ENCODE peak calls at places on chromosomes 3 and 15, in four cellular contexts. I is stomach, R is Peyer's patch, O is adrenal gland. C is an unnamed sample.

GRCh38 chr3:133280591-133280990 is 119.3 kb upstream of the BFSP2 start:
- DNase-seq in I (no peak), R (no peak), O (no peak), C (no peak)

GRCh38 chr3:126373682-126374601 is 16.7 kb upstream of the KLF15 start:
- DNase-seq in I (no peak), R (no peak), O (peak; percentile 88), C (peak; percentile 88)

GRCh38 chr3:16012086-16012485 is 162.4 kb upstream of the GALNT15 start:
- DNase-seq in I (no peak), R (no peak), O (no peak), C (no peak)

GRCh38 chr15:32669870-32670623 is 28.5 kb downstream of the SCG5 start:
- DNase-seq in I (no peak), R (no peak), O (peak; percentile 8), C (peak; percentile 51)

GRCh38 chr3:50226888-50227389 is 9.1 kb upstream of the GNAI2 start:
- DNase-seq in I (peak; percentile 46), R (peak; percentile 43), O (peak; percentile 54), C (no peak)

GRCh38 chr15:72227192-72227586 is 3.8 kb downstream of the PKM start:
- DNase-seq in I (no peak), R (no peak), O (peak; percentile 55), C (no peak)

GRCh38 chr3:110900583-110900982 is 171.0 kb upstream of the NECTIN3 start:
- DNase-seq in I (no peak), R (no peak), O (no peak), C (no peak)

GRCh38 chr3:97823503-97824004 is 1.7 kb downstream of the CRYBG3 start:
- DNase-seq in I (no peak), R (no peak), O (no peak), C (no peak)

GRCh38 chr3:10546887-10547286 is 41.5 kb upstream of the ATP2B2 start:
- DNase-seq in I (no peak), R (no peak), O (no peak), C (no peak)

GRCh38 chr3:107143206-107143605 is 234.0 kb upstream of the CCDC54 start:
- DNase-seq in I (no peak), R (no peak), O (no peak), C (no peak)

GRCh38 chr3:114857281-114857680 is 289.8 kb downstream of the ZBTB20 start:
- DNase-seq in I (no peak), R (no peak), O (no peak), C (no peak)

GRCh38 chr3:87167634-87168456 is 59.3 kb upstream of the CHMP2B start:
- DNase-seq in I (no peak), R (no peak), O (peak; percentile 48), C (no peak)

DNA sequence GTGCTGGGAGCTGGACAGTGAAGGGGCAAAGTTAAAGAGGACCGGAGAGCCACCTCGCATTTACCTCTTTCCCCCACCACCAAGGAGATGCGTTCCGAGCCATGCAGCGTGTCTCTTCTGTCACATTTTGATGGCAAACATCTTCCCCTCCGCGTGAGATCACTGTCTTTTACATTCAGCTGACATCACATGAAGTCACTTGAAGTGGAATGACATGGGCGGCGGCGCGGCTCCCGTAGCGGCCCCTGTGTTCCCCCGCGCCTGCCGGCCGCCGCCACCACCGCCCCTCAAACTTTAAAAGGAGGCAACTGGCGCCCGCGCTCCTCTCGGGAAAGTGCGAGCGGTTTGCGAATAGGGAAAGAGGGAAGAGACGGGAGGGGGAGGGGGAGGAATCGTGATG is at the start of gene FEZF2:
- DNase-seq in I (no peak), R (no peak), O (no peak), C (no peak)
- H3K4me3 ChIP-seq in I (peak within 1 kb of the TSS; percentile 33), R (no peak within 1 kb of the TSS), O (no peak within 1 kb of the TSS), C (no peak within 1 kb of the TSS)

GRCh38 chr15:92877000-92877399 is 23.1 kb upstream of the CHD2 start:
- DNase-seq in I (no peak), R (no peak), O (no peak), C (no peak)
- H3K27ac ChIP-seq in I (no peak overlapping the region), R (no peak overlapping the region), O (no peak overlapping the region), C (no peak overlapping the region)

GRCh38 chr3:19213608-19214220 is 65.4 kb downstream of the KCNH8 start:
- DNase-seq in I (no peak), R (no peak), O (no peak), C (no peak)
- TF ChIP-seq POLR2A in I (no peak), R (no peak), O (no peak), C (no peak)

GRCh38 chr3:38028621-38029361 is 651 bp downstream of the PLCD1 start:
- DNase-seq in I (no peak), R (no peak), O (no peak), C (no peak)
- H3K4me3 ChIP-seq in I (peak overlapping the region; percentile 68), R (peak overlapping the region; percentile 46), O (peak overlapping the region; percentile 29), C (peak overlapping the region; percentile 39)

DNA sequence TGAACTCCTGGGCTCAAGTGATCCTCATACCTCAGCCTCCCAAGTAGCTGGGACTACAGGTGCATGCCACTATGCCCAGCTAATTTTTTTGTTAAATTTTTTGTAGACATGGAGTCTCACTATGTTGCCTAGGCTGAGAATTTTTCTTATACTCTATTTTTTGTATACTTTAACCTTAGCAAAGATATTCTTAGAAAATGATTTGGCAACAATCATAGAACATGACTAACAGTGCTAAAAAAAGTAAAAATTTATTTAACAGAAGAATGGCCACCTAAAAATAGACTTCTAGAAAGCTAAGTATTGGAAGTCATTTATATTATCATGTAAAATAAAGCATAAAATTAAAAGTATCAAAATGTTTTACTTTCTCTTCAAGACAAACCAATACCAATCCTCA is 322.3 kb downstream of the PLCL2 start:
- DNase-seq in I (no peak), R (no peak), O (no peak), C (no peak)
- H3K27ac ChIP-seq in I (no peak overlapping the region), R (no peak overlapping the region), O (no peak overlapping the region), C (no peak overlapping the region)

DNA sequence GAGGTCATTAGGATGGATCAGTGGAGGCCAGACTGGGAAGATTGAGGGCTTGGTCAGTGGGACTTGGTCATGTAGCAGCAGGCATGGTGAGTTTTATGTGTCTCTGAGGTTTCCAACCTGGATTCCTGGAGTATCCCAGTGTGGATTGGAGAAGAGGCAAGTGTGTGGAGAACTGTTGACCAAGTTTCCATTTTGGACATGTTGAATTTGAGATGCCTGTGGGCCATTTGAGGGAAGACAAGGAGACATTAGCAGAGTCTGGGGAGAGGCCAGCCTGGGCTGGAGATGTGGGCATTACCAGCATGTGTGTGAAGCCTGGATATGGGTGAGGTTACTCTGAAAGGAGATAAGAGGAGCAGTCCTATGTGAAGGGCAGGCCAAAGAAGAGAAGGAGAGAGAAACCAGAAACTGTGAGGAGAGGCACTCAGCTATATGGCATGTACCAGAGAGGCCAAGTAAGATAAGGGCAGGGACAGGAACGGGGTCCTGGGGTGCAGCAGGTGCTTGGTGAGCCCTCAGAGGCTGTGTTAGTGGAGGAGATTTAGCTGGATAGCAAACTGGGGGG is 4.3 kb downstream of the SLC25A38 start:
- DNase-seq in I (no peak), R (no peak), O (no peak), C (no peak)
- TF ChIP-seq POLR2A in I (no peak), R (no peak), O (no peak), C (no peak)

DNA sequence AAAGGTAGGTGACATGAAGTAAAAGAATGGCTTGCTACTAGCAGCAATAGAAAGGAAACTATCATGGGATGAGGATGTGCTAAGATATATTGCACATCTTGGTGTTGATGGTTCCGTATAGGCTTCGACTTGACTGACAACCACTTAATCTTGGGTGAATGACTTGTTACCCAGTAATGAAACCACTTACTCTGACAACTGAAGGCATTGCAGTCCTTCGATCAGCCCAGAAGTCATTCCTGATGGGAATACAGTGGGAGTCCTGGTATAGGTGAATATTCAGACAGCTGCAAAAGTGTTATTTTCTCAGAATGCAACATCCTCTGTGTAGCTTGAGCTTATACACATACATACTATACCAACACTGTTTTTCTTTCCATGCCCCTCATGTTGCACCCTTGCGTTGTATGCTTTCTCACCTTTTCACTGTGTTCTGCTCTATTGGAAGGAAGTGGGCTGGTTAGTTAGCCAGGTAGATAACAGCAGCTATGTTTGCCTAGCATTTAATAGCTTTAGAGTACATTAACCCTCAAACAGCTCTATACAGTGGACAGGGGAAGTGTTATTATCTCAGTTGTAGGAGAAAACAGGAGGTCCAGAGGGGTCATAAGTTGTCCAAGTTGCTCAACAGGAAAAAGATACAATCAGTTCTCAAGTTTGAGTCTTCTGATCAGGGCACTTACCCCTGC is 376.5 kb downstream of the MFSD1 start:
- DNase-seq in I (no peak), R (no peak), O (no peak), C (no peak)
- H3K4me3 ChIP-seq in I (no peak overlapping the region), R (no peak overlapping the region), O (no peak overlapping the region), C (no peak overlapping the region)

DNA sequence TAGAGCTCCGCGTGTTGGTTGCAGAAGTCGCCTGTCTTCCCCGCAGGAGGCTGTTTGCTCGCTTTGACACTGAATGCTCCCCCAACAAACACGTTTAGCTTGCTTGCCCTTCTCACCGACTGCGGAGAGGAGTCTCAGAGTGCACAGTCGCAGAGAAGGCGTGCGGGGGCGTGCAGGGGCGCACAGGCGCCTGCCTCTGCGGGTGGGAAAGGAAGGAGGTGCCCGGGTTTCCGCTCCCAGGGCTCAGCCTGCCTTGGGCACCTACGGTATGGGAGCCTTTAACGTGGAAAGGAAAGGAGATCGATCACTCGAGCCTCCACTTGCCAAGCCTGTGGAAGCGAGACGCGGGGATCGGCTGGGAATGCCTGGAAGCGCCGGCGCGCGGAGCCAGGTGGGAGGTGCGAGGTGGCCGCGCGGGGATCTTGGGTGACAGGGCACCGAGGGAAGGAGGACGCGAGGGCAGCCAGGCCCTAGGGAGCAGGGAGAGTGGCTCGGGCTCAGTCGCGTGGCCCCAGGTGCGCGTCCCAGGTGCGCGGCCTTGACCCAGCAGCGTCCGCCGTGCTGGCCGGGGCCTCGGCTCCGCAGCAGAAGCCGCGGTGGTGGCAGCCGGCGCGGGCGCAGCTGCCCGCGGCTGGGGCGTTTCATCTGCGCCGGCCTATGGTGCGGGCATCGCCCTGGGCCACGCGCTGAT is at the start of gene FAN1:
- DNase-seq in I (peak; percentile 92), R (peak; percentile 77), O (peak; percentile 89), C (peak; percentile 92)
- H3K27ac ChIP-seq in I (peak within 1 kb of the TSS; percentile 73), R (peak within 1 kb of the TSS; percentile 33), O (peak within 1 kb of the TSS; percentile 5), C (peak within 1 kb of the TSS; percentile 38)

GRCh38 chr3:186986811-186987210 is 56.5 kb downstream of the ST6GAL1 start:
- DNase-seq in I (no peak), R (no peak), O (no peak), C (no peak)
- TF ChIP-seq POLR2A in I (no peak), R (no peak), O (no peak), C (no peak)

GRCh38 chr3:112640333-112640863 is 545 bp downstream of the CCDC80 start:
- DNase-seq in I (no peak), R (no peak), O (peak; percentile 37), C (no peak)
- H3K4me3 ChIP-seq in I (peak overlapping the region; percentile 32), R (no peak overlapping the region), O (peak overlapping the region; percentile 14), C (no peak overlapping the region)

C was measured in right lobe of liver.